ENCODE peak calls at places on chromosomes 1 and 21, in six cellular contexts. F is stomach; N is adipocyte; V is CD8-positive, alpha-beta memory T cell; H is A549; Q is cardiac muscle cell. Z is an unnamed sample.

GRCh38 chr1:77218477-77219165 is 609 bp downstream of the PIGK start:
- DNase-seq in F (no peak), N (peak; percentile 58), V (no peak), H (no peak), Q (peak; percentile 36), Z (no peak)

GRCh38 chr1:63731117-63732043 is 42.4 kb upstream of the ROR1 start:
- DNase-seq in F (no peak), N (peak; percentile 86), V (no peak), H (peak; percentile 97), Q (peak; percentile 77), Z (no peak)

GRCh38 chr1:113912594-113913311 is 7.6 kb downstream of the DCLRE1B start:
- DNase-seq in F (no peak), N (peak; percentile 34), V (no peak), H (no peak), Q (peak; percentile 89), Z (no peak)

GRCh38 chr21:41396452-41397107 is 29.5 kb upstream of the MX1 start:
- DNase-seq in F (peak; percentile 58), N (peak; percentile 65), V (no peak), H (no peak), Q (peak; percentile 63), Z (no peak)

GRCh38 chr1:116777831-116778830 is 23.9 kb downstream of the CD2 start:
- DNase-seq in F (no peak), N (peak; percentile 91), V (no peak), H (no peak), Q (peak; percentile 71), Z (no peak)

GRCh38 chr1:24925082-24925779 is 4.8 kb downstream of the RUNX3 start:
- DNase-seq in F (no peak), N (no peak), V (peak; percentile 85), H (no peak), Q (no peak), Z (peak; percentile 84)

GRCh38 chr1:182059936-182060335 is 1.6 kb downstream of the ZNF648 start:
- DNase-seq in F (no peak), N (no peak), V (no peak), H (no peak), Q (no peak), Z (no peak)

GRCh38 chr1:170698711-170699275 is 34.9 kb downstream of the PRRX1 start:
- DNase-seq in F (no peak), N (peak; percentile 47), V (no peak), H (no peak), Q (peak; percentile 85), Z (no peak)

GRCh38 chr1:230919201-230919600 is 50.9 kb upstream of the C1orf198 start:
- DNase-seq in F (no peak), N (no peak), V (no peak), H (no peak), Q (no peak), Z (no peak)

GRCh38 chr1:2540816-2541492 is 10.9 kb upstream of the HES5 start:
- DNase-seq in F (no peak), N (no peak), V (no peak), H (no peak), Q (no peak), Z (no peak)

GRCh38 chr1:151406176-151406575 is 6.8 kb downstream of the PSMB4 start:
- DNase-seq in F (no peak), N (no peak), V (no peak), H (no peak), Q (no peak), Z (no peak)

GRCh38 chr1:47178020-47178419 is 11.8 kb downstream of the PDZK1IP1 start:
- DNase-seq in F (peak; percentile 16), N (no peak), V (no peak), H (no peak), Q (no peak), Z (no peak)
- H3K4me1 ChIP-seq in F (peaks cover 47% of the 10 kb centered on the region), N (peaks cover 15% of the 10 kb centered on the region), V (peaks cover 6% of the 10 kb centered on the region), H (peaks cover 36% of the 10 kb centered on the region), Q (no peaks in the 10 kb centered on the region), Z (peaks cover 8% of the 10 kb centered on the region)

DNA sequence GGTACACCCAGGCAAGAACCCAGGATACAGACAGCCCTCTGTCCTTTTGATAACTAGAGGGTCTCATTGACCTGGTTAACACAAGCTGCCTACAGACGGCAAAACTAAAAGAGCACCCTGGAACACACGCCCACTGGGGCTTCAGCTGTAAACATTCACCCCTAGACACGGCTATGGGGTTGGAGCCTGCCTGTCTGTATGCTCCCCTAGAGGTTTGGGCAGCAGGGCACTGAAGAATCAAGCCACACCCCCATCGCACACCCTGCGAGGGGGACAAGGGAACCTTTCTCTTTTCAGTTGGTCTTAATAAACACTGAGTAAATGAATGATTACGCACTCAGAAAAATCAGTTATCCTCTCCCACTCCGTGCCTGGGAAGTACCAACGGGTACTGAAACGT is 35.5 kb downstream of the LRRC3 start:
- DNase-seq in F (no peak), N (no peak), V (no peak), H (no peak), Q (no peak), Z (no peak)
- H3K9me3 ChIP-seq in F (peaks cover 23% of the 10 kb centered on the region), N (peaks cover 23% of the 10 kb centered on the region), V (no peaks in the 10 kb centered on the region), H (peaks cover 7% of the 10 kb centered on the region), Q (no peaks in the 10 kb centered on the region), Z (peaks cover 9% of the 10 kb centered on the region)

DNA sequence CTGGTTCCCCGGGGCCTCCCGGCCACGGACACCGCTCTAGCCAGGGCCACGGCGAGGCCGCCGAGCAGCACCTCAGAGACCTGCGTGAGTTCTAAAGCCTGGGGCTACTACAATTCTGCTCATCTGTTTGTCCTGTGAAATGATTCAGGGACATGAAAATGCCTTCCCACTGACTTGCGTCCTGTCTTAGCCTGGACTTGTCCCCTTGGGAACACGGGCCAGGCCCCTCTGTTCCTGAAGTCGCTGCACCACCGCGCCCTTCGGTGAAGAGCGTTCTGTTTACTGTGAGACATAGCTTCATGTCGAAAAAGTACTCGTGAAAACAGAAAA is 11.9 kb downstream of the YBEY start:
- DNase-seq in F (no peak), N (no peak), V (no peak), H (no peak), Q (no peak), Z (no peak)
- H3K4me3 ChIP-seq in F (peak overlapping the region; percentile 45), N (peak overlapping the region; percentile 67), V (no peak overlapping the region), H (no peak overlapping the region), Q (no peak overlapping the region), Z (peak overlapping the region; percentile 26)

GRCh38 chr1:40401427-40402201 is 28.1 kb downstream of the SMAP2 start:
- DNase-seq in F (no peak), N (no peak), V (no peak), H (no peak), Q (no peak), Z (no peak)

GRCh38 chr1:40395211-40396175 is 22.0 kb downstream of the SMAP2 start:
- DNase-seq in F (no peak), N (no peak), V (no peak), H (no peak), Q (no peak), Z (no peak)

GRCh38 chr1:40397258-40397657 is 23.7 kb downstream of the SMAP2 start:
- DNase-seq in F (no peak), N (no peak), V (no peak), H (no peak), Q (no peak), Z (no peak)

GRCh38 chr1:40396420-40396819 is 22.9 kb downstream of the SMAP2 start:
- DNase-seq in F (no peak), N (no peak), V (no peak), H (no peak), Q (no peak), Z (no peak)

GRCh38 chr1:40399984-40400704 is 26.6 kb downstream of the SMAP2 start:
- DNase-seq in F (no peak), N (no peak), V (no peak), H (no peak), Q (no peak), Z (no peak)
- H3K4me1 ChIP-seq in F (peaks cover 91% of the 10 kb centered on the region), N (peaks cover 22% of the 10 kb centered on the region), V (peaks cover 96% of the 10 kb centered on the region), H (no peaks in the 10 kb centered on the region), Q (no peaks in the 10 kb centered on the region), Z (peaks cover 100% of the 10 kb centered on the region)

GRCh38 chr1:237580726-237581125 is 310.0 kb downstream of the ZP4 start:
- DNase-seq in F (no peak), N (no peak), V (no peak), H (no peak), Q (no peak), Z (no peak)

GRCh38 chr1:237574536-237574935 is 316.2 kb downstream of the ZP4 start:
- DNase-seq in F (no peak), N (no peak), V (no peak), H (no peak), Q (no peak), Z (no peak)

GRCh38 chr1:237583270-237583669 is 307.5 kb downstream of the ZP4 start:
- DNase-seq in F (no peak), N (no peak), V (no peak), H (no peak), Q (no peak), Z (no peak)

DNA sequence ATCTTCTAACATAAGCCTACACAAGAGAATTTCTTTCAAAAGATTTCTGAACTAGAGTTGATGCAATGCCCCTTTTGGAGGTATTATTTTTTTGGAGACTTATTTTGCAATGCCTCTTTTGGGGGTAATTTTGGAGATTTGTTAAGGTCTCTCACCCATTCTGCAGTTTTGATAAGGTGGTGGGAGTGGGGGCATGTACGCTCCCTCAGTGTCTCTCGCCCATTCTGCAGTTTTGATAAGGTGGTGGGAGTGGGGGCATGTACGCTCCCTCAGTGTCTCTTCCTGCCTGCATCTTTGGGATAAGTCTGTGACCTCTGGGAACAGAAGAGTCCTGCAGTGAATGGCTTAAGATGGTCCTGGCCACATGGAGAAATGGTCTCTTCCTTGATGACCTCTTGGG is 312.2 kb downstream of the ZP4 start:
- DNase-seq in F (no peak), N (no peak), V (no peak), H (no peak), Q (no peak), Z (no peak)
- H3K9me3 ChIP-seq in F (peaks cover 42% of the 10 kb centered on the region), N (peaks cover 21% of the 10 kb centered on the region), V (no peaks in the 10 kb centered on the region), H (no peaks in the 10 kb centered on the region), Q (no peaks in the 10 kb centered on the region), Z (no peaks in the 10 kb centered on the region)